ENCODE peak calls at places on chromosomes 6 and 20, in eight cellular contexts. P is stimulated activated CD4-positive, alpha-beta T cell treated with anti-CD3 and anti-CD28 coated beads, Interleukin-12 subunit alpha, Interleukin-12 subunit beta, amount 100 ng/mL, for 4 hours; Z is CD14-positive monocyte; H is astrocyte; L is choroid plexus epithelial cell; E is naive thymus-derived CD8-positive, alpha-beta T cell; M is AG04449; Q is putamen. I is an unnamed sample.

GRCh38 chr6:138572200-138572875 is 73.0 kb upstream of the NHSL1 start:
- DNase-seq in P (no peak), Z (no peak), H (peak), L (peak), E (no peak), M (no peak), Q (peak), I (peak)

GRCh38 chr6:77707603-77708002 is 54.8 kb downstream of the MEI4 start:
- DNase-seq in P (no peak), Z (no peak), H (no peak), L (no peak), E (no peak), M (no peak), Q (no peak), I (no peak)

GRCh38 chr20:63120286-63121090 is 95.4 kb downstream of the YTHDF1 start:
- DNase-seq in P (no peak), Z (peak), H (no peak), L (no peak), E (peak), M (no peak), Q (no peak), I (no peak)

GRCh38 chr6:36349240-36349639 is 12.6 kb upstream of the BNIP5 start:
- DNase-seq in P (no peak), Z (no peak), H (no peak), L (no peak), E (no peak), M (no peak), Q (peak), I (no peak)

GRCh38 chr6:109869398-109870165 is 108.5 kb upstream of the GPR6 start:
- DNase-seq in P (no peak), Z (no peak), H (no peak), L (peak), E (no peak), M (no peak), Q (peak), I (no peak)

GRCh38 chr6:26401987-26402658 is at the start of gene BTN3A1:
- DNase-seq in P (peak), Z (peak), H (peak), L (peak), E (peak), M (no peak), Q (peak), I (peak)

GRCh38 chr6:149108398-149109100 is 209.0 kb upstream of the TAB2 start:
- DNase-seq in P (no peak), Z (no peak), H (no peak), L (peak), E (no peak), M (no peak), Q (no peak), I (no peak)

GRCh38 chr6:153125032-153125431 is 6.0 kb downstream of the RGS17 start:
- DNase-seq in P (no peak), Z (no peak), H (no peak), L (no peak), E (no peak), M (no peak), Q (no peak), I (no peak)

GRCh38 chr6:116158641-116159040 is 32.7 kb upstream of the COL10A1 start:
- DNase-seq in P (no peak), Z (no peak), H (peak), L (no peak), E (no peak), M (no peak), Q (no peak), I (peak)

GRCh38 chr6:14276667-14277404 is 159.3 kb downstream of the CD83 start:
- DNase-seq in P (no peak), Z (no peak), H (peak), L (peak), E (peak), M (no peak), Q (peak), I (no peak)

GRCh38 chr6:87702589-87702945 is 534 bp upstream of the AKIRIN2 start:
- DNase-seq in P (no peak), Z (no peak), H (peak), L (peak), E (no peak), M (no peak), Q (no peak), I (peak)

GRCh38 chr6:142718667-142719191 is 226.2 kb downstream of the HIVEP2 start:
- DNase-seq in P (no peak), Z (no peak), H (no peak), L (no peak), E (no peak), M (no peak), Q (no peak), I (no peak)

GRCh38 chr20:52150440-52151258 is 40.9 kb downstream of the ZFP64 start:
- DNase-seq in P (no peak), Z (no peak), H (no peak), L (peak), E (no peak), M (no peak), Q (peak), I (peak)

GRCh38 chr6:148349466-148349865 is 6.8 kb downstream of the SASH1 start:
- DNase-seq in P (no peak), Z (no peak), H (no peak), L (no peak), E (no peak), M (no peak), Q (no peak), I (no peak)

GRCh38 chr6:170454512-170455285 is 98.4 kb downstream of the PSMB1 start:
- DNase-seq in P (no peak), Z (no peak), H (no peak), L (no peak), E (peak), M (no peak), Q (no peak), I (no peak)

I was measured in adipocyte.